ENCODE peak calls at places on chromosome 5, in ten cellular contexts. One of them, this sample, is unnamed.
A peak's percentile ranks its signal among the peaks of the same experiment; 100 is the strongest.

GRCh38 chr5:125327676-125328075 is 581.2 kb upstream of the ZNF608 start:
- DNase-seq in nephron progenitor cell: no peak
- DNase-seq in BJ: no peak
- DNase-seq in cardiac muscle cell: peak; percentile 80
- DNase-seq in RWPE1: no peak
- DNase-seq in progenitor cell of endocrine pancreas: no peak
- DNase-seq in cardiac fibroblast: no peak
- DNase-seq in HepG2: no peak
- DNase-seq in Calu3: no peak
- DNase-seq in fibroblast of mammary gland: no peak
- DNase-seq in this sample: no peak

GRCh38 chr5:41094871-41095270 is 23.7 kb upstream of the MROH2B start:
- DNase-seq in RWPE1: no peak
- DNase-seq in fibroblast of mammary gland: peak; percentile 27
- DNase-seq in BJ: no peak
- DNase-seq in HepG2: peak; percentile 15
- DNase-seq in nephron progenitor cell: no peak
- DNase-seq in cardiac fibroblast: peak; percentile 69
- DNase-seq in progenitor cell of endocrine pancreas: no peak
- DNase-seq in cardiac muscle cell: peak; percentile 4
- DNase-seq in Calu3: no peak
- DNase-seq in this sample: no peak

GRCh38 chr5:165161204-165161603 is 1655.8 kb downstream of the MAT2B start:
- DNase-seq in fibroblast of mammary gland: no peak
- DNase-seq in Calu3: no peak
- DNase-seq in progenitor cell of endocrine pancreas: no peak
- DNase-seq in HepG2: no peak
- DNase-seq in cardiac fibroblast: no peak
- DNase-seq in cardiac muscle cell: no peak
- DNase-seq in RWPE1: no peak
- DNase-seq in nephron progenitor cell: no peak
- DNase-seq in BJ: no peak
- DNase-seq in this sample: no peak

GRCh38 chr5:75300084-75300483 is 36.9 kb upstream of the HMGCR start:
- DNase-seq in Calu3: no peak
- DNase-seq in cardiac fibroblast: no peak
- DNase-seq in nephron progenitor cell: no peak
- DNase-seq in progenitor cell of endocrine pancreas: no peak
- DNase-seq in BJ: no peak
- DNase-seq in HepG2: no peak
- DNase-seq in fibroblast of mammary gland: no peak
- DNase-seq in cardiac muscle cell: no peak
- DNase-seq in RWPE1: no peak
- DNase-seq in this sample: no peak

GRCh38 chr5:53963958-53964357 is 346.4 kb downstream of the ARL15 start:
- DNase-seq in progenitor cell of endocrine pancreas: no peak
- DNase-seq in fibroblast of mammary gland: no peak
- DNase-seq in nephron progenitor cell: no peak
- DNase-seq in cardiac muscle cell: no peak
- DNase-seq in BJ: no peak
- DNase-seq in HepG2: peak; percentile 5
- DNase-seq in RWPE1: no peak
- DNase-seq in cardiac fibroblast: no peak
- DNase-seq in Calu3: no peak
- DNase-seq in this sample: no peak

GRCh38 chr5:128213340-128213739 is 129.8 kb downstream of the SLC12A2 start:
- DNase-seq in cardiac muscle cell: peak; percentile 73
- DNase-seq in Calu3: peak; percentile 75
- DNase-seq in fibroblast of mammary gland: peak; percentile 81
- DNase-seq in BJ: no peak
- DNase-seq in HepG2: peak; percentile 39
- DNase-seq in RWPE1: peak; percentile 64
- DNase-seq in nephron progenitor cell: peak; percentile 57
- DNase-seq in progenitor cell of endocrine pancreas: peak; percentile 31
- DNase-seq in cardiac fibroblast: peak; percentile 84
- DNase-seq in this sample: peak; percentile 32

GRCh38 chr5:170219615-170220014 is 13.2 kb upstream of the C5orf58 start:
- DNase-seq in progenitor cell of endocrine pancreas: no peak
- DNase-seq in fibroblast of mammary gland: peak; percentile 72
- DNase-seq in BJ: peak; percentile 30
- DNase-seq in Calu3: peak; percentile 40
- DNase-seq in nephron progenitor cell: no peak
- DNase-seq in RWPE1: peak; percentile 78
- DNase-seq in HepG2: no peak
- DNase-seq in cardiac fibroblast: peak; percentile 72
- DNase-seq in cardiac muscle cell: no peak
- DNase-seq in this sample: no peak

GRCh38 chr5:138459311-138459710 is 6.0 kb upstream of the EGR1 start:
- DNase-seq in cardiac muscle cell: no peak
- DNase-seq in Calu3: no peak
- DNase-seq in fibroblast of mammary gland: no peak
- DNase-seq in nephron progenitor cell: no peak
- DNase-seq in cardiac fibroblast: no peak
- DNase-seq in RWPE1: no peak
- DNase-seq in BJ: no peak
- DNase-seq in HepG2: no peak
- DNase-seq in progenitor cell of endocrine pancreas: no peak
- DNase-seq in this sample: peak; percentile 75

GRCh38 chr5:94463739-94464138 is 154.7 kb downstream of the KIAA0825 start:
- DNase-seq in cardiac fibroblast: peak; percentile 66
- DNase-seq in fibroblast of mammary gland: peak; percentile 73
- DNase-seq in cardiac muscle cell: no peak
- DNase-seq in progenitor cell of endocrine pancreas: no peak
- DNase-seq in nephron progenitor cell: no peak
- DNase-seq in HepG2: no peak
- DNase-seq in BJ: peak; percentile 66
- DNase-seq in Calu3: no peak
- DNase-seq in RWPE1: no peak
- DNase-seq in this sample: no peak

GRCh38 chr5:74063821-74064598 is 438.0 kb downstream of the ARHGEF28 start:
- DNase-seq in cardiac muscle cell: no peak
- DNase-seq in nephron progenitor cell: no peak
- DNase-seq in progenitor cell of endocrine pancreas: no peak
- DNase-seq in HepG2: peak; percentile 14
- DNase-seq in cardiac fibroblast: peak; percentile 64
- DNase-seq in Calu3: peak; percentile 72
- DNase-seq in fibroblast of mammary gland: peak; percentile 78
- DNase-seq in RWPE1: peak; percentile 57
- DNase-seq in BJ: peak; percentile 41
- DNase-seq in this sample: no peak

GRCh38 chr5:128021411-128021810 is 62.2 kb upstream of the SLC12A2 start:
- DNase-seq in progenitor cell of endocrine pancreas: no peak
- DNase-seq in fibroblast of mammary gland: no peak
- DNase-seq in cardiac fibroblast: no peak
- DNase-seq in cardiac muscle cell: no peak
- DNase-seq in nephron progenitor cell: no peak
- DNase-seq in BJ: no peak
- DNase-seq in HepG2: no peak
- DNase-seq in RWPE1: no peak
- DNase-seq in Calu3: no peak
- DNase-seq in this sample: no peak

GRCh38 chr5:147869112-147869511 is 9.4 kb upstream of the SCGB3A2 start:
- DNase-seq in progenitor cell of endocrine pancreas: no peak
- DNase-seq in HepG2: no peak
- DNase-seq in BJ: no peak
- DNase-seq in Calu3: no peak
- DNase-seq in nephron progenitor cell: no peak
- DNase-seq in cardiac fibroblast: no peak
- DNase-seq in cardiac muscle cell: no peak
- DNase-seq in RWPE1: no peak
- DNase-seq in fibroblast of mammary gland: no peak
- DNase-seq in this sample: no peak

GRCh38 chr5:36300181-36300926 is 1.3 kb downstream of the RANBP3L start:
- DNase-seq in HepG2: no peak
- DNase-seq in progenitor cell of endocrine pancreas: no peak
- DNase-seq in Calu3: no peak
- DNase-seq in cardiac fibroblast: no peak
- DNase-seq in RWPE1: no peak
- DNase-seq in BJ: peak; percentile 10
- DNase-seq in fibroblast of mammary gland: peak; percentile 39
- DNase-seq in nephron progenitor cell: no peak
- DNase-seq in cardiac muscle cell: no peak
- DNase-seq in this sample: no peak

GRCh38 chr5:143705416-143705815 is 106.5 kb upstream of the HMHB1 start:
- DNase-seq in Calu3: no peak
- DNase-seq in BJ: no peak
- DNase-seq in HepG2: no peak
- DNase-seq in fibroblast of mammary gland: no peak
- DNase-seq in cardiac muscle cell: no peak
- DNase-seq in progenitor cell of endocrine pancreas: no peak
- DNase-seq in RWPE1: no peak
- DNase-seq in nephron progenitor cell: no peak
- DNase-seq in cardiac fibroblast: no peak
- DNase-seq in this sample: no peak

GRCh38 chr5:129461816-129462396 is 1.8 kb downstream of the ADAMTS19 start:
- DNase-seq in cardiac muscle cell: no peak
- DNase-seq in progenitor cell of endocrine pancreas: no peak
- DNase-seq in BJ: no peak
- DNase-seq in cardiac fibroblast: no peak
- DNase-seq in Calu3: no peak
- DNase-seq in fibroblast of mammary gland: no peak
- DNase-seq in nephron progenitor cell: no peak
- DNase-seq in RWPE1: no peak
- DNase-seq in HepG2: no peak
- DNase-seq in this sample: no peak
- TF ChIP-seq CTCF in cardiac muscle cell: no peak
- TF ChIP-seq CTCF in progenitor cell of endocrine pancreas: no peak
- TF ChIP-seq CTCF in BJ: no peak
- TF ChIP-seq CTCF in cardiac fibroblast: no peak
- TF ChIP-seq CTCF in Calu3: no peak
- TF ChIP-seq CTCF in fibroblast of mammary gland: no peak
- TF ChIP-seq CTCF in nephron progenitor cell: no peak
- TF ChIP-seq CTCF in RWPE1: no peak
- TF ChIP-seq CTCF in HepG2: no peak
- TF ChIP-seq CTCF in this sample: no peak

GRCh38 chr5:108620516-108620915 is 127.2 kb upstream of the FER start:
- DNase-seq in HepG2: no peak
- DNase-seq in progenitor cell of endocrine pancreas: no peak
- DNase-seq in cardiac fibroblast: no peak
- DNase-seq in BJ: no peak
- DNase-seq in Calu3: no peak
- DNase-seq in fibroblast of mammary gland: no peak
- DNase-seq in nephron progenitor cell: no peak
- DNase-seq in cardiac muscle cell: no peak
- DNase-seq in RWPE1: no peak
- DNase-seq in this sample: no peak

GRCh38 chr5:108619815-108620214 is 127.9 kb upstream of the FER start:
- DNase-seq in cardiac muscle cell: no peak
- DNase-seq in fibroblast of mammary gland: no peak
- DNase-seq in nephron progenitor cell: no peak
- DNase-seq in HepG2: no peak
- DNase-seq in RWPE1: no peak
- DNase-seq in BJ: no peak
- DNase-seq in Calu3: no peak
- DNase-seq in progenitor cell of endocrine pancreas: no peak
- DNase-seq in cardiac fibroblast: no peak
- DNase-seq in this sample: no peak

GRCh38 chr5:108615216-108615615 is 132.5 kb upstream of the FER start:
- DNase-seq in HepG2: no peak
- DNase-seq in nephron progenitor cell: no peak
- DNase-seq in cardiac fibroblast: peak; percentile 40
- DNase-seq in BJ: no peak
- DNase-seq in Calu3: no peak
- DNase-seq in fibroblast of mammary gland: peak; percentile 76
- DNase-seq in RWPE1: peak; percentile 26
- DNase-seq in cardiac muscle cell: no peak
- DNase-seq in progenitor cell of endocrine pancreas: no peak
- DNase-seq in this sample: no peak

GRCh38 chr5:108617467-108618435 is 129.9 kb upstream of the FER start:
- DNase-seq in HepG2: no peak
- DNase-seq in cardiac fibroblast: no peak
- DNase-seq in progenitor cell of endocrine pancreas: no peak
- DNase-seq in cardiac muscle cell: no peak
- DNase-seq in BJ: no peak
- DNase-seq in Calu3: no peak
- DNase-seq in fibroblast of mammary gland: no peak
- DNase-seq in nephron progenitor cell: no peak
- DNase-seq in RWPE1: no peak
- DNase-seq in this sample: no peak
- TF ChIP-seq CTCF in HepG2: no peak
- TF ChIP-seq CTCF in cardiac fibroblast: no peak
- TF ChIP-seq CTCF in progenitor cell of endocrine pancreas: no peak
- TF ChIP-seq CTCF in cardiac muscle cell: no peak
- TF ChIP-seq CTCF in BJ: no peak
- TF ChIP-seq CTCF in Calu3: no peak
- TF ChIP-seq CTCF in fibroblast of mammary gland: no peak
- TF ChIP-seq CTCF in nephron progenitor cell: no peak
- TF ChIP-seq CTCF in RWPE1: no peak
- TF ChIP-seq CTCF in this sample: no peak

DNA sequence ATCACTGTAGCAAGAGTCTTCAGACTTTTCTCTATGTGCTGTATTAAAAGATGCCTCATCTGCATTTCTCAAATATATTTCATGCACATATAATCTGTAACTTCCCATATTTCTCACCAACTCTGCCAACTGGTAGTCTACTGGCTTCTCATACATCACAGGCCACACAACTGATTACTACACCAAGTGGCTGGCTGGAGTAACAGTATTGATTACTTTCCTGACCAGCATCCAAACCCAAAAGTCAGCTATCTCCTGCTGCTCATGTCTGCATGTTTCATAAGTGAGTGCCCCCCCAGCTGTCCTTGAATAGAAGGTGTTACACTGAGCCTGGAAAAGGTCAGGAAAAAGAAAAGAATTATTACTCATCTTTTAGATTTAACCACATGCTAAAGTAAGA is 17.4 kb downstream of the ERCC8 start:
- DNase-seq in Calu3: no peak
- DNase-seq in BJ: no peak
- DNase-seq in HepG2: no peak
- DNase-seq in progenitor cell of endocrine pancreas: no peak
- DNase-seq in cardiac muscle cell: no peak
- DNase-seq in cardiac fibroblast: no peak
- DNase-seq in fibroblast of mammary gland: no peak
- DNase-seq in nephron progenitor cell: no peak
- DNase-seq in RWPE1: no peak
- DNase-seq in this sample: no peak
- TF ChIP-seq CTCF in Calu3: no peak
- TF ChIP-seq CTCF in BJ: no peak
- TF ChIP-seq CTCF in HepG2: no peak
- TF ChIP-seq CTCF in progenitor cell of endocrine pancreas: no peak
- TF ChIP-seq CTCF in cardiac muscle cell: no peak
- TF ChIP-seq CTCF in cardiac fibroblast: no peak
- TF ChIP-seq CTCF in fibroblast of mammary gland: no peak
- TF ChIP-seq CTCF in nephron progenitor cell: no peak
- TF ChIP-seq CTCF in RWPE1: no peak
- TF ChIP-seq CTCF in this sample: no peak

DNA sequence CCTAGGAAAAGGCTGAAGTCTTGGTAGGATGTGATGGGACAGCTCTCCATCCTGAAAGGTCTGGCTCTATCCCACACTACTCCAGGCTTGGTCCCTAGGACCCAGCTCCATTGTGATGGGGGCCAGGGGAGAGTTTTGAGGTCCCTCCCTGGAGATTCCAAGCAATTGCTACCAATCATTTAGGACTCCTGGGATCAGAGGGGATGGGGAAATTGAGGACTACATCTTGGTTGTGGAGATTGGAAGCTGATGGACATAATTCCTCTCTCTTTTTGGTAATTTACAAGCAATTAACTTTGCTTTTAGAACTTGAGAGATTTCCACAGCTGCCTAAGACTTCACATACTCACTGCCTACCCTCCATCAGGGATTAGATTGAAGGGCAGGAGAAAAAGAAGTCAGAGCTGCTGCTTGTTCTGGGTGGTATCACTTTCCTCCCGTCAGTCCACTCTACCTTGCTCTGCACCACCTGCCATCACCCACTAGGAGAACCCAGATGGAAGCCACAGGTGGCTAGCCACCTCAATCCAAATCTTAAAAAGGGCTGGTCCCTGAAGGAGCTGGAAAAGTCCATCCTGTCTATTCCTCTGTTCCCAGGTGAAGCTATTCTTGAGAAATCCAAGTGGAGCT is 10.6 kb downstream of the IRF1 start:
- DNase-seq in progenitor cell of endocrine pancreas: no peak
- DNase-seq in nephron progenitor cell: no peak
- DNase-seq in cardiac muscle cell: no peak
- DNase-seq in cardiac fibroblast: no peak
- DNase-seq in HepG2: no peak
- DNase-seq in RWPE1: no peak
- DNase-seq in BJ: no peak
- DNase-seq in Calu3: no peak
- DNase-seq in fibroblast of mammary gland: no peak
- DNase-seq in this sample: no peak
- TF ChIP-seq CTCF in progenitor cell of endocrine pancreas: no peak
- TF ChIP-seq CTCF in nephron progenitor cell: no peak
- TF ChIP-seq CTCF in cardiac muscle cell: no peak
- TF ChIP-seq CTCF in cardiac fibroblast: no peak
- TF ChIP-seq CTCF in HepG2: no peak
- TF ChIP-seq CTCF in RWPE1: no peak
- TF ChIP-seq CTCF in BJ: no peak
- TF ChIP-seq CTCF in Calu3: no peak
- TF ChIP-seq CTCF in fibroblast of mammary gland: no peak
- TF ChIP-seq CTCF in this sample: no peak